ENCODE peak calls at places on chromosomes 16 and 17, in seven cellular contexts. E is Karpas-422; N is stimulated activated CD4-positive, alpha-beta T cell treated with anti-CD3 and anti-CD28 coated beads, Interleukin-4, amount 100 ng/mL, for 4 hours; H is skeletal muscle cell; W is Caki2; O is H9; L is stimulated activated CD8-positive, alpha-beta memory T cell treated with anti-CD3 and anti-CD28 coated beads, Interleukin-7, amount 100 ng/mL, for 1 hour. X is an unnamed sample.

GRCh38 chr17:36657763-36658490 is 56.5 kb downstream of the MRM1 start:
- DNase-seq in O (peak), H (no peak), E (no peak), L (no peak), W (no peak), N (no peak), X (no peak)

GRCh38 chr16:79991918-79992317 is 391.4 kb upstream of the MAF start:
- DNase-seq in E (no peak), O (no peak), N (no peak), L (no peak), W (no peak), H (no peak), X (no peak)

GRCh38 chr17:38920374-38921291 is 4.8 kb upstream of the LASP1NB start:
- DNase-seq in O (no peak), L (no peak), E (no peak), W (no peak), H (no peak), N (no peak), X (no peak)

GRCh38 chr16:1980770-1981087 is 540 bp downstream of the NOXO1 start:
- DNase-seq in L (no peak), H (no peak), O (no peak), N (no peak), W (no peak), E (no peak), X (no peak)

GRCh38 chr17:75571197-75571884 is 16.3 kb upstream of the MYO15B start:
- DNase-seq in L (no peak), O (no peak), H (no peak), E (peak), N (no peak), W (no peak), X (no peak)

GRCh38 chr17:69358688-69359596 is 32.0 kb upstream of the ABCA5 start:
- DNase-seq in L (no peak), W (no peak), O (peak), N (no peak), H (no peak), E (peak), X (no peak)

GRCh38 chr17:49379926-49380325 is 17.9 kb upstream of the ZNF652 start:
- DNase-seq in L (no peak), O (no peak), E (no peak), W (no peak), N (no peak), H (no peak), X (no peak)

GRCh38 chr17:77726549-77726957 is 231.9 kb upstream of the TNRC6C start:
- DNase-seq in E (no peak), L (no peak), H (no peak), O (peak), W (no peak), N (no peak), X (no peak)

GRCh38 chr16:83814654-83814985 is 6.8 kb downstream of the HSBP1 start:
- DNase-seq in L (no peak), E (no peak), W (no peak), O (no peak), N (no peak), H (no peak), X (no peak)

GRCh38 chr17:3935140-3935542 is 18.9 kb upstream of the P2RX1 start:
- DNase-seq in E (peak), W (peak), H (peak), L (no peak), N (no peak), O (peak), X (no peak)

GRCh38 chr16:1296688-1297412 is 12.6 kb upstream of the UBE2I start:
- DNase-seq in E (no peak), L (no peak), O (no peak), H (no peak), N (no peak), W (peak), X (no peak)

GRCh38 chr17:68248199-68248825 is 469 bp downstream of the AMZ2 start:
- DNase-seq in O (no peak), N (no peak), E (no peak), W (no peak), H (peak), L (no peak), X (no peak)

GRCh38 chr17:58487589-58488427 is at the start of gene HSF5:
- DNase-seq in N (peak), H (no peak), E (no peak), O (peak), L (peak), W (no peak), X (no peak)

GRCh38 chr17:10210151-10210574 is 11.8 kb upstream of the GAS7 start:
- DNase-seq in N (no peak), W (no peak), L (no peak), E (no peak), O (peak), H (peak), X (no peak)

GRCh38 chr16:22684282-22685161 is 129.4 kb upstream of the HS3ST2 start:
- DNase-seq in H (no peak), N (no peak), O (no peak), L (no peak), E (peak), W (no peak), X (no peak)

GRCh38 chr17:76053230-76054111 is 18.8 kb downstream of the SRP68 start:
- DNase-seq in N (no peak), L (no peak), O (no peak), H (peak), W (peak), E (no peak), X (no peak)

GRCh38 chr16:87448866-87449265 is 44.0 kb downstream of the ZCCHC14 start:
- DNase-seq in L (no peak), N (no peak), H (no peak), W (no peak), O (no peak), E (no peak), X (no peak)

GRCh38 chr16:27362570-27363245 is 39.3 kb upstream of the IL21R start:
- DNase-seq in E (no peak), L (no peak), O (no peak), N (no peak), H (no peak), W (no peak), X (no peak)

GRCh38 chr17:50904522-50905459 is 38.6 kb upstream of the TOB1 start:
- DNase-seq in N (no peak), H (no peak), L (no peak), W (no peak), O (no peak), E (no peak), X (no peak)

GRCh38 chr17:55286681-55287589 is 22.2 kb downstream of the HLF start:
- DNase-seq in W (peak), L (no peak), O (no peak), H (peak), E (no peak), N (no peak), X (no peak)

GRCh38 chr16:19517424-19518089 is 4.3 kb downstream of the GDE1 start:
- DNase-seq in O (no peak), H (no peak), W (peak), N (no peak), E (peak), L (no peak), X (no peak)

GRCh38 chr16:66146689-66147330 is 219.7 kb upstream of the CDH5 start:
- DNase-seq in W (no peak), L (no peak), O (no peak), N (no peak), H (no peak), E (no peak), X (no peak)

GRCh38 chr17:27535975-27536374 is 79.7 kb downstream of the KSR1 start:
- DNase-seq in E (no peak), N (no peak), L (no peak), H (no peak), O (no peak), W (no peak), X (no peak)

GRCh38 chr17:72518810-72519597 is 398.2 kb downstream of the SOX9 start:
- DNase-seq in E (no peak), W (peak), H (no peak), O (no peak), N (no peak), L (no peak), X (no peak)

GRCh38 chr17:63402808-63403207 is 43.3 kb downstream of the CYB561 start:
- DNase-seq in H (peak), E (no peak), N (no peak), W (no peak), O (no peak), L (no peak), X (no peak)

GRCh38 chr17:4316648-4317047 is 49.8 kb downstream of the UBE2G1 start:
- DNase-seq in H (no peak), L (no peak), W (no peak), O (no peak), N (no peak), E (no peak), X (no peak)

GRCh38 chr17:512926-513325 is 160.3 kb upstream of the RPH3AL start:
- DNase-seq in E (no peak), O (no peak), L (no peak), N (no peak), W (no peak), H (no peak), X (no peak)

GRCh38 chr16:83470406-83470805 is 337.4 kb upstream of the HSBP1 start:
- DNase-seq in O (peak), H (peak), L (no peak), E (no peak), W (no peak), N (no peak), X (no peak)

GRCh38 chr16:57752581-57753447 is 17.2 kb downstream of the KATNB1 start:
- DNase-seq in N (no peak), W (no peak), E (no peak), H (no peak), L (no peak), O (no peak), X (no peak)

GRCh38 chr17:60827920-60828319 is 150.3 kb downstream of the BCAS3 start:
- DNase-seq in O (no peak), H (no peak), L (no peak), E (no peak), N (no peak), W (no peak), X (no peak)

GRCh38 chr16:15846510-15846909 is 10.3 kb downstream of the MYH11 start:
- DNase-seq in W (no peak), L (no peak), E (no peak), O (no peak), N (no peak), H (no peak), X (no peak)

GRCh38 chr16:87528690-87529579 is 36.1 kb upstream of the ZCCHC14 start:
- DNase-seq in N (no peak), E (no peak), O (no peak), L (no peak), H (no peak), W (no peak), X (no peak)

GRCh38 chr17:59851431-59852375 is 41.0 kb downstream of the TUBD1 start:
- DNase-seq in W (no peak), L (no peak), N (no peak), O (no peak), H (peak), E (no peak), X (no peak)

GRCh38 chr17:49523706-49524472 is 28.8 kb downstream of the NGFR start:
- DNase-seq in W (peak), O (peak), L (no peak), H (no peak), E (peak), N (no peak), X (no peak)

GRCh38 chr16:67547423-67548264 is 14.7 kb upstream of the CTCF start:
- DNase-seq in W (no peak), E (peak), O (no peak), L (no peak), N (no peak), H (no peak), X (no peak)

GRCh38 chr17:78672880-78673371 is 95.7 kb upstream of the DNAH17 start:
- DNase-seq in E (no peak), N (no peak), O (no peak), L (no peak), H (no peak), W (peak), X (no peak)

GRCh38 chr16:53913082-53913870 is 209.3 kb downstream of the FTO start:
- DNase-seq in O (no peak), H (peak), W (peak), L (no peak), E (peak), N (peak), X (no peak)

GRCh38 chr17:2510559-2510958 is 1.1 kb downstream of the METTL16 start:
- DNase-seq in N (no peak), W (no peak), E (no peak), O (no peak), H (no peak), L (no peak), X (no peak)

X was measured in SK-N-MC.